ENCODE peak calls at places on chromosomes 13 and 19, in four cellular contexts. I, S, M and H are unnamed samples.

GRCh38 chr19:18611327-18612050 is 1.2 kb upstream of the TMEM59L start:
- ATAC-seq in M (no peak), I (no peak), S (no peak), H (peak)

GRCh38 chr13:76398426-76398825 is 487.8 kb downstream of the KCTD12 start:
- ATAC-seq in S (no peak), I (no peak), M (no peak), H (no peak)

GRCh38 chr19:12626958-12627357 is 16.2 kb downstream of the ZNF791 start:
- ATAC-seq in I (no peak), S (no peak), M (peak), H (no peak)

GRCh38 chr13:46526763-46527162 is 26.2 kb upstream of the LRCH1 start:
- ATAC-seq in I (peak), M (no peak), S (no peak), H (peak)

GRCh38 chr13:50401721-50402510 is 386.7 kb downstream of the KCNRG start:
- ATAC-seq in I (no peak), M (no peak), S (no peak), H (no peak)

GRCh38 chr13:28494537-28494860 is 429 bp downstream of the FLT1 start:
- ATAC-seq in S (peak), I (peak), M (peak), H (no peak)

GRCh38 chr13:71513414-71514063 is 353.5 kb downstream of the DACH1 start:
- ATAC-seq in I (no peak), M (no peak), S (no peak), H (no peak)

GRCh38 chr19:2176336-2176994 is 12.7 kb downstream of the DOT1L start:
- ATAC-seq in M (no peak), S (peak), I (no peak), H (no peak)

GRCh38 chr13:101452519-101453485 is at the start of gene ITGBL1:
- ATAC-seq in I (peak), S (peak), M (peak), H (no peak)

GRCh38 chr13:31987535-31988170 is 43.9 kb upstream of the FRY start:
- ATAC-seq in M (no peak), I (peak), S (no peak), H (peak)

GRCh38 chr13:96223231-96223630 is 133.3 kb downstream of the HS6ST3 start:
- ATAC-seq in M (no peak), S (peak), I (no peak), H (no peak)

GRCh38 chr19:54335164-54335563 is 3.8 kb downstream of the LILRA4 start:
- ATAC-seq in S (no peak), M (no peak), I (no peak), H (no peak)

GRCh38 chr13:60986301-60986700 is 429.3 kb downstream of the PCDH20 start:
- ATAC-seq in M (no peak), I (no peak), S (no peak), H (no peak)

GRCh38 chr19:5913739-5914357 is at the start of gene CAPS:
- ATAC-seq in I (no peak), M (no peak), S (peak), H (no peak)

GRCh38 chr13:21813110-21813509 is 142.2 kb downstream of the FGF9 start:
- ATAC-seq in S (no peak), I (no peak), M (no peak), H (no peak)

GRCh38 chr19:33000510-33000909 is 28.5 kb downstream of the FAAP24 start:
- ATAC-seq in M (peak), S (no peak), I (no peak), H (no peak)

GRCh38 chr19:1674293-1674679 is 21.9 kb upstream of the TCF3 start:
- ATAC-seq in I (no peak), S (no peak), M (no peak), H (no peak)

GRCh38 chr13:77009011-77009410 is 17.1 kb downstream of the CLN5 start:
- ATAC-seq in M (peak), I (no peak), S (peak), H (no peak)

GRCh38 chr13:99347911-99348451 is 40.8 kb upstream of the GPR183 start:
- ATAC-seq in M (no peak), I (peak), S (peak), H (peak)

GRCh38 chr19:6032381-6032780 is 54.4 kb upstream of the RANBP3 start:
- ATAC-seq in S (no peak), M (no peak), I (no peak), H (no peak)

GRCh38 chr13:98740131-98740530 is 12.3 kb downstream of the SLC15A1 start:
- ATAC-seq in I (no peak), S (no peak), M (no peak), H (no peak)

GRCh38 chr13:50152224-50152623 is 137.0 kb downstream of the KCNRG start:
- ATAC-seq in I (no peak), S (no peak), M (no peak), H (peak)

GRCh38 chr13:49521216-49521615 is 25.5 kb downstream of the PHF11 start:
- ATAC-seq in M (no peak), S (peak), I (no peak), H (no peak)

GRCh38 chr13:109231853-109232252 is 554.5 kb downstream of the IRS2 start:
- ATAC-seq in M (no peak), I (no peak), S (no peak), H (no peak)

GRCh38 chr19:40466219-40467006 is at the start of gene SPTBN4:
- ATAC-seq in S (peak), I (peak), M (peak), H (peak)

GRCh38 chr13:73717632-73718031 is 416.6 kb downstream of the KLF12 start:
- ATAC-seq in I (no peak), S (peak), M (no peak), H (no peak)

GRCh38 chr13:50130686-50131051 is 115.4 kb downstream of the KCNRG start:
- ATAC-seq in M (peak), S (peak), I (peak), H (peak)

GRCh38 chr19:50983625-50984292 is at the start of gene KLK7:
- ATAC-seq in M (no peak), S (no peak), I (peak), H (no peak)

GRCh38 chr19:17517898-17518297 is 6.4 kb downstream of the PGLS start:
- ATAC-seq in I (no peak), S (no peak), M (no peak), H (no peak)

GRCh38 chr13:76861859-76862258 is 24.3 kb downstream of the KCTD12 start:
- ATAC-seq in I (no peak), S (no peak), M (no peak), H (no peak)

GRCh38 chr19:18415177-18415867 is 3.9 kb upstream of the SSBP4 start:
- ATAC-seq in M (no peak), S (peak), I (no peak), H (no peak)

GRCh38 chr19:46892252-46893179 is 31.7 kb downstream of the ARHGAP35 start:
- ATAC-seq in I (peak), S (no peak), M (no peak), H (peak)

GRCh38 chr13:32036762-32037161 is 5.2 kb downstream of the FRY start:
- ATAC-seq in M (no peak), S (peak), I (no peak), H (no peak)